ENCODE peak calls at places on chromosome X, in six cellular contexts. D is endothelial cell of umbilical vein, S is ovary, F is A549, A is body of pancreas, W is esophagus squamous epithelium. B is an unnamed sample.

GRCh38 chrX:72120798-72121197 is 10.9 kb downstream of the RTL5 start:
- DNase-seq in D (no peak), S (no peak), F (no peak), A (no peak), W (no peak), B (no peak)

GRCh38 chrX:42577936-42578335 is 200.0 kb downstream of the PPP1R2C start:
- DNase-seq in D (peak; percentile 49), S (no peak), F (no peak), A (no peak), W (no peak), B (no peak)

GRCh38 chrX:129006491-129006890 is 516.8 kb downstream of the SMARCA1 start:
- DNase-seq in D (no peak), S (no peak), F (no peak), A (no peak), W (no peak), B (no peak)

GRCh38 chrX:80285131-80285773 is 135.0 kb upstream of the TENT5D start:
- DNase-seq in D (no peak), S (no peak), F (peak; percentile 53), A (peak; percentile 11), W (no peak), B (peak; percentile 5)

GRCh38 chrX:15301924-15302323 is 13.5 kb downstream of the ASB11 start:
- DNase-seq in D (no peak), S (no peak), F (no peak), A (peak; percentile 70), W (no peak), B (peak; percentile 2)

GRCh38 chrX:30918480-30918879 is 29.4 kb upstream of the TAB3 start:
- DNase-seq in D (no peak), S (no peak), F (no peak), A (no peak), W (no peak), B (no peak)

GRCh38 chrX:123185714-123186113 is 1.6 kb downstream of the GRIA3 start:
- DNase-seq in D (no peak), S (no peak), F (no peak), A (no peak), W (no peak), B (no peak)

GRCh38 chrX:24494544-24495113 is 29.5 kb downstream of the PDK3 start:
- DNase-seq in D (peak; percentile 87), S (peak; percentile 47), F (peak; percentile 74), A (peak; percentile 37), W (no peak), B (no peak)

GRCh38 chrX:30643313-30643821 is 9.9 kb upstream of the GK start:
- DNase-seq in D (no peak), S (no peak), F (no peak), A (no peak), W (no peak), B (no peak)

GRCh38 chrX:68823413-68824151 is 5.2 kb upstream of the EFNB1 start:
- DNase-seq in D (no peak), S (no peak), F (no peak), A (no peak), W (no peak), B (no peak)

GRCh38 chrX:103830848-103831247 is 1.2 kb downstream of the RAB9B start:
- DNase-seq in D (no peak), S (no peak), F (no peak), A (no peak), W (no peak), B (no peak)

GRCh38 chrX:72050011-72050410 is 81.7 kb downstream of the RTL5 start:
- DNase-seq in D (peak; percentile 55), S (no peak), F (no peak), A (no peak), W (no peak), B (no peak)

GRCh38 chrX:132751043-132751690 is 207.3 kb downstream of the HS6ST2 start:
- DNase-seq in D (no peak), S (no peak), F (no peak), A (no peak), W (no peak), B (no peak)

GRCh38 chrX:123924181-123924580 is 37.3 kb upstream of the STAG2 start:
- DNase-seq in D (no peak), S (no peak), F (no peak), A (no peak), W (no peak), B (peak; percentile 59)

GRCh38 chrX:150899191-150899757 is 806 bp upstream of the CD99L2 start:
- DNase-seq in D (peak; percentile 22), S (peak; percentile 24), F (peak; percentile 26), A (peak; percentile 18), W (no peak), B (peak; percentile 21)

GRCh38 chrX:71160475-71160874 is 15.8 kb downstream of the NLGN3 start:
- DNase-seq in D (no peak), S (no peak), F (no peak), A (no peak), W (no peak), B (no peak)

GRCh38 chrX:131626681-131627296 is 82.9 kb downstream of the OR13H1 start:
- DNase-seq in D (no peak), S (no peak), F (peak; percentile 48), A (no peak), W (no peak), B (no peak)

GRCh38 chrX:103562801-103563200 is 22.5 kb upstream of the TCEAL4 start:
- DNase-seq in D (peak; percentile 1), S (no peak), F (no peak), A (no peak), W (no peak), B (no peak)

GRCh38 chrX:18354369-18355329 is at the start of gene SCML2:
- DNase-seq in D (peak; percentile 26), S (peak; percentile 45), F (peak; percentile 60), A (peak; percentile 40), W (no peak), B (peak; percentile 30)

GRCh38 chrX:86148024-86148511 is at the start of gene DACH2:
- DNase-seq in D (peak; percentile 47), S (peak; percentile 85), F (peak; percentile 71), A (peak; percentile 77), W (no peak), B (peak; percentile 86)

GRCh38 chrX:69323786-69324720 is 158.8 kb upstream of the PJA1 start:
- DNase-seq in D (no peak), S (no peak), F (no peak), A (no peak), W (no peak), B (no peak)

GRCh38 chrX:119118780-119119395 is 8.7 kb downstream of the KIAA1210 start:
- DNase-seq in D (peak; percentile 60), S (peak; percentile 54), F (peak; percentile 53), A (peak; percentile 22), W (no peak), B (peak; percentile 31)

GRCh38 chrX:45191383-45191782 is 9.3 kb downstream of the DIPK2B start:
- DNase-seq in D (no peak), S (no peak), F (no peak), A (no peak), W (no peak), B (no peak)

GRCh38 chrX:100410083-100410590 is at the start of gene PCDH19:
- DNase-seq in D (peak; percentile 54), S (peak; percentile 68), F (peak; percentile 44), A (peak; percentile 33), W (no peak), B (peak; percentile 33)
- TF ChIP-seq POLR2A in D (no peak), S (peak; percentile 25), F (no peak), A (no peak), W (peak; percentile 15), B (peak; percentile 26)

GRCh38 chrX:2824886-2825285 is 3.8 kb upstream of the GYG2 start:
- DNase-seq in D (no peak), S (no peak), F (no peak), A (no peak), W (no peak), B (no peak)

GRCh38 chrX:2823795-2824386 is 4.8 kb upstream of the GYG2 start:
- DNase-seq in D (no peak), S (no peak), F (no peak), A (no peak), W (no peak), B (no peak)

GRCh38 chrX:2817036-2817435 is 11.7 kb upstream of the GYG2 start:
- DNase-seq in D (no peak), S (no peak), F (no peak), A (no peak), W (no peak), B (no peak)

GRCh38 chrX:2820131-2820771 is 8.5 kb upstream of the GYG2 start:
- DNase-seq in D (no peak), S (no peak), F (no peak), A (no peak), W (no peak), B (no peak)

DNA sequence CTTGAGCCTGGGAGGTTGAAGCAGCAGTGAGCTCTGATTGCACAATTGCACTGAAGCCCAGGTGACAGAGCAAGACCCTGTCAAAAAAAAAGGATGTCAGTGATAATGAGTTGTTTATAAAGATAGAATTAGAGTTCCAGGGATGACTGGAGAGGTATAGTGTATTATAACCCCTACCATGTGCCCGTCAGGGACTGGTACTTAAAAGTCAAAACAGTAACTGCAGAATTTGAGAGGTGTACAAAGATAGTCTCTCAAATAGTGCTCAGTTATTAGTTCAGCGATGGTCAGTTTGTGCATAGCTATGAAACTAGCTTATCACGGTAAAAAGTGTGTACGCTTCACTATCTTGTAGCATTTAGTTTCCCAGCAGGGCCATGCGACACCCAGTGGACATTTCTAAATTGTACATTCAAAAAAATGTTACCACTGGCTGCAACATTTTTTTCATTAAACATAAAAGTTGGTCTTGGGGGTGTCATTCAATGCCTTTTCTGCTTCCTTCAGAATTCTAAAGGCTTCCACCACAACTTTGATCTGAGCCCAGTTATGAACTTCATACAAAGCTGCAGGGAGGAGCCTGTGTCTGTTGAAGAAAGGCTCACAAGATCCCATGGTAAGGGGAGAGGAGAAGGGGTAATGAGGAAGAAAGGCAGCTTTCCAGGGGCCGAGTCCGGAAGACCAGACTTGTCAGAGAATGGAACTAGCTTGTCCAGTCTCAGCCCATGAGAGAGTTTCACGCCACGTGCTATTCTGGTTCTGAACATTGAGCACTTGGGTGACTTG is 9.2 kb upstream of the GYG2 start:
- DNase-seq in D (peak; percentile 20), S (no peak), F (peak; percentile 45), A (no peak), W (no peak), B (no peak)
- H3K27ac ChIP-seq in D (no peak overlapping the region), S (no peak overlapping the region), F (no peak overlapping the region), A (no peak overlapping the region), W (no peak overlapping the region), B (no peak overlapping the region)

GRCh38 chrX:135295944-135296305 is 13.4 kb upstream of the ETDC start:
- DNase-seq in D (no peak), S (no peak), F (no peak), A (no peak), W (no peak), B (no peak)
- H3K4me3 ChIP-seq in D (no peak overlapping the region), S (no peak overlapping the region), F (no peak overlapping the region), A (no peak overlapping the region), W (no peak overlapping the region), B (no peak overlapping the region)

GRCh38 chrX:154375156-154375504 is 696 bp upstream of the FLNA start:
- DNase-seq in D (no peak), S (no peak), F (no peak), A (no peak), W (no peak), B (no peak)

GRCh38 chrX:154371771-154372300 is 2.6 kb downstream of the FLNA start:
- DNase-seq in D (no peak), S (peak; percentile 54), F (no peak), A (peak; percentile 22), W (no peak), B (peak; percentile 18)

GRCh38 chrX:154374361-154375155 is at the start of gene FLNA:
- DNase-seq in D (no peak), S (peak; percentile 58), F (no peak), A (peak; percentile 62), W (no peak), B (peak; percentile 47)

GRCh38 chrX:154372612-154373022 is 1.8 kb downstream of the FLNA start:
- DNase-seq in D (no peak), S (no peak), F (peak; percentile 76), A (peak; percentile 28), W (no peak), B (no peak)

GRCh38 chrX:154373340-154374306 is 811 bp downstream of the FLNA start:
- DNase-seq in D (peak; percentile 70), S (peak; percentile 76), F (peak; percentile 88), A (peak; percentile 73), W (no peak), B (peak; percentile 71)
- TF ChIP-seq POLR2A in D (no peak), S (no peak), F (peak; percentile 6), A (peak; percentile 34), W (peak; percentile 59), B (peak; percentile 10)